ENCODE peak calls at places on chromosomes 4 and X, in nine cellular contexts. W is stimulated activated CD4-positive, alpha-beta T cell treated with anti-CD3 and anti-CD28 coated beads, TNF-alpha, amount 100 ng/mL, for 48 hours; G is glutamatergic neuron; Q is Karpas-422; O is H7; A is iris pigment epithelial cell; F is NCI-H524 treated with DMSO at 0.1 percent for 48 hours; T is ACHN; X is stimulated activated CD8-positive, alpha-beta memory T cell treated with anti-CD3 and anti-CD28 coated beads, Interleukin-4, amount 100 ng/mL, for 4 hours. K is an unnamed sample.

GRCh38 chr4:76585270-76585669 is 150.2 kb downstream of the SHROOM3 start:
- DNase-seq in T (peak), Q (no peak), F (no peak), X (no peak), A (peak), W (no peak), O (peak), G (no peak), K (no peak)

GRCh38 chr4:126784966-126785580 is 847.7 kb upstream of the INTU start:
- DNase-seq in G (no peak), O (no peak), W (no peak), T (no peak), A (no peak), X (no peak), Q (no peak), F (no peak), K (no peak)

GRCh38 chr4:21469438-21470032 is 479.0 kb downstream of the KCNIP4 start:
- DNase-seq in W (no peak), G (no peak), F (no peak), T (peak), O (no peak), A (peak), Q (peak), X (no peak), K (peak)

GRCh38 chrX:24475480-24475879 is 10.4 kb downstream of the PDK3 start:
- DNase-seq in X (no peak), F (no peak), O (no peak), G (no peak), Q (no peak), T (no peak), A (no peak), W (no peak), K (no peak)

GRCh38 chrX:104307341-104307740 is 52.6 kb upstream of the ESX1 start:
- DNase-seq in X (no peak), W (no peak), T (no peak), G (no peak), O (no peak), F (no peak), A (peak), Q (no peak), K (no peak)

GRCh38 chr4:174402470-174403176 is 118.9 kb downstream of the CEP44 start:
- DNase-seq in G (no peak), T (no peak), A (no peak), Q (no peak), X (no peak), F (no peak), W (no peak), O (no peak), K (no peak)

GRCh38 chr4:20046179-20046578 is 205.5 kb upstream of the SLIT2 start:
- DNase-seq in A (peak), G (no peak), O (no peak), Q (no peak), W (no peak), F (no peak), X (no peak), T (no peak), K (no peak)

GRCh38 chr4:38753021-38753806 is 29.6 kb downstream of the TLR10 start:
- DNase-seq in T (peak), A (peak), W (no peak), O (peak), F (no peak), X (no peak), G (peak), Q (no peak), K (peak)

GRCh38 chr4:152328595-152328994 is 207.3 kb downstream of the FBXW7 start:
- DNase-seq in G (no peak), A (peak), W (no peak), X (no peak), O (no peak), T (no peak), Q (no peak), F (no peak), K (no peak)

GRCh38 chrX:137195991-137196390 is 162.2 kb upstream of the GPR101 start:
- DNase-seq in T (peak), W (no peak), A (peak), G (no peak), O (no peak), F (no peak), X (no peak), Q (no peak), K (no peak)

GRCh38 chr4:72567821-72568620 is 1.0 kb downstream of the ADAMTS3 start:
- DNase-seq in A (peak), T (peak), O (peak), X (no peak), Q (no peak), F (peak), G (peak), W (peak), K (peak)

GRCh38 chr4:103721251-103721650 is 1.5 kb upstream of the TACR3 start:
- DNase-seq in F (no peak), O (no peak), Q (no peak), A (no peak), X (no peak), T (no peak), W (no peak), G (no peak), K (no peak)

GRCh38 chr4:151484396-151485102 is 75.6 kb downstream of the FHIP1A start:
- DNase-seq in O (peak), G (no peak), T (peak), W (no peak), Q (no peak), A (peak), X (no peak), F (no peak), K (no peak)

GRCh38 chr4:188975271-188975670 is 836.0 kb downstream of the TRIML1 start:
- DNase-seq in T (no peak), W (no peak), F (no peak), O (peak), A (no peak), X (no peak), Q (peak), G (no peak), K (no peak)

GRCh38 chr4:159593651-159594050 is 490.8 kb downstream of the RAPGEF2 start:
- DNase-seq in O (no peak), Q (no peak), W (no peak), X (no peak), T (no peak), A (no peak), G (no peak), F (no peak), K (no peak)